ENCODE peak calls at places on chromosome 12, in ten cellular contexts. One of them, this sample, is unnamed.

GRCh38 chr12:101945361-101946232 is 68.2 kb downstream of the DRAM1 start:
- DNase-seq in osteoblast: no peak
- DNase-seq in fibroblast of pulmonary artery: no peak
- DNase-seq in fibroblast of mammary gland: peak
- DNase-seq in nephron progenitor cell: peak
- DNase-seq in astrocyte of the spinal cord: no peak
- DNase-seq in A549: no peak
- DNase-seq in body of pancreas: no peak
- DNase-seq in lower leg skin: no peak
- DNase-seq in B cell: no peak
- DNase-seq in this sample: no peak

GRCh38 chr12:51922762-51923505 is 15.6 kb downstream of the ACVRL1 start:
- DNase-seq in osteoblast: peak
- DNase-seq in fibroblast of pulmonary artery: peak
- DNase-seq in fibroblast of mammary gland: peak
- DNase-seq in nephron progenitor cell: no peak
- DNase-seq in astrocyte of the spinal cord: peak
- DNase-seq in A549: no peak
- DNase-seq in body of pancreas: peak
- DNase-seq in lower leg skin: peak
- DNase-seq in B cell: peak
- DNase-seq in this sample: no peak

GRCh38 chr12:118377891-118378470 is 1.6 kb downstream of the SUDS3 start:
- DNase-seq in osteoblast: peak
- DNase-seq in fibroblast of pulmonary artery: peak
- DNase-seq in fibroblast of mammary gland: peak
- DNase-seq in nephron progenitor cell: peak
- DNase-seq in astrocyte of the spinal cord: peak
- DNase-seq in A549: peak
- DNase-seq in body of pancreas: peak
- DNase-seq in lower leg skin: peak
- DNase-seq in B cell: peak
- DNase-seq in this sample: peak

GRCh38 chr12:81617915-81618314 is 141.2 kb downstream of the PPFIA2 start:
- DNase-seq in osteoblast: no peak
- DNase-seq in fibroblast of pulmonary artery: no peak
- DNase-seq in fibroblast of mammary gland: no peak
- DNase-seq in nephron progenitor cell: no peak
- DNase-seq in astrocyte of the spinal cord: no peak
- DNase-seq in A549: no peak
- DNase-seq in body of pancreas: no peak
- DNase-seq in lower leg skin: no peak
- DNase-seq in B cell: no peak
- DNase-seq in this sample: no peak

GRCh38 chr12:28161697-28162096 is 28.6 kb upstream of the CCDC91 start:
- DNase-seq in osteoblast: no peak
- DNase-seq in fibroblast of pulmonary artery: no peak
- DNase-seq in fibroblast of mammary gland: no peak
- DNase-seq in nephron progenitor cell: no peak
- DNase-seq in astrocyte of the spinal cord: no peak
- DNase-seq in A549: no peak
- DNase-seq in body of pancreas: no peak
- DNase-seq in lower leg skin: no peak
- DNase-seq in B cell: no peak
- DNase-seq in this sample: no peak

GRCh38 chr12:116779597-116779996 is 41.5 kb downstream of the RNFT2 start:
- DNase-seq in osteoblast: no peak
- DNase-seq in fibroblast of pulmonary artery: no peak
- DNase-seq in fibroblast of mammary gland: no peak
- DNase-seq in nephron progenitor cell: no peak
- DNase-seq in astrocyte of the spinal cord: no peak
- DNase-seq in A549: no peak
- DNase-seq in body of pancreas: no peak
- DNase-seq in lower leg skin: no peak
- DNase-seq in B cell: no peak
- DNase-seq in this sample: no peak

GRCh38 chr12:116601524-116601923 is 42.3 kb downstream of the MAP1LC3B2 start:
- DNase-seq in osteoblast: no peak
- DNase-seq in fibroblast of pulmonary artery: no peak
- DNase-seq in fibroblast of mammary gland: peak
- DNase-seq in nephron progenitor cell: no peak
- DNase-seq in astrocyte of the spinal cord: no peak
- DNase-seq in A549: no peak
- DNase-seq in body of pancreas: no peak
- DNase-seq in lower leg skin: no peak
- DNase-seq in B cell: no peak
- DNase-seq in this sample: no peak

GRCh38 chr12:129152291-129153075 is 299.2 kb downstream of the GLT1D1 start:
- DNase-seq in osteoblast: no peak
- DNase-seq in fibroblast of pulmonary artery: no peak
- DNase-seq in fibroblast of mammary gland: no peak
- DNase-seq in nephron progenitor cell: no peak
- DNase-seq in astrocyte of the spinal cord: no peak
- DNase-seq in A549: no peak
- DNase-seq in body of pancreas: peak
- DNase-seq in lower leg skin: peak
- DNase-seq in B cell: no peak
- DNase-seq in this sample: no peak

GRCh38 chr12:75479963-75480461 is 543 bp upstream of the GLIPR1 start:
- DNase-seq in osteoblast: no peak
- DNase-seq in fibroblast of pulmonary artery: no peak
- DNase-seq in fibroblast of mammary gland: peak
- DNase-seq in nephron progenitor cell: no peak
- DNase-seq in astrocyte of the spinal cord: peak
- DNase-seq in A549: no peak
- DNase-seq in body of pancreas: no peak
- DNase-seq in lower leg skin: no peak
- DNase-seq in B cell: no peak
- DNase-seq in this sample: no peak

GRCh38 chr12:97650242-97650641 is 187.6 kb downstream of the RMST start:
- DNase-seq in osteoblast: no peak
- DNase-seq in fibroblast of pulmonary artery: no peak
- DNase-seq in fibroblast of mammary gland: peak
- DNase-seq in nephron progenitor cell: no peak
- DNase-seq in astrocyte of the spinal cord: peak
- DNase-seq in A549: no peak
- DNase-seq in body of pancreas: no peak
- DNase-seq in lower leg skin: no peak
- DNase-seq in B cell: no peak
- DNase-seq in this sample: no peak

GRCh38 chr12:85441025-85441424 is 161.0 kb downstream of the ALX1 start:
- DNase-seq in osteoblast: no peak
- DNase-seq in fibroblast of pulmonary artery: no peak
- DNase-seq in fibroblast of mammary gland: no peak
- DNase-seq in nephron progenitor cell: no peak
- DNase-seq in astrocyte of the spinal cord: no peak
- DNase-seq in A549: no peak
- DNase-seq in body of pancreas: no peak
- DNase-seq in lower leg skin: no peak
- DNase-seq in B cell: no peak
- DNase-seq in this sample: no peak

GRCh38 chr12:85445060-85445938 is 165.3 kb downstream of the ALX1 start:
- DNase-seq in osteoblast: peak
- DNase-seq in fibroblast of pulmonary artery: no peak
- DNase-seq in fibroblast of mammary gland: no peak
- DNase-seq in nephron progenitor cell: no peak
- DNase-seq in astrocyte of the spinal cord: no peak
- DNase-seq in A549: no peak
- DNase-seq in body of pancreas: no peak
- DNase-seq in lower leg skin: no peak
- DNase-seq in B cell: no peak
- DNase-seq in this sample: no peak

GRCh38 chr12:85440273-85440672 is 160.3 kb downstream of the ALX1 start:
- DNase-seq in osteoblast: no peak
- DNase-seq in fibroblast of pulmonary artery: no peak
- DNase-seq in fibroblast of mammary gland: no peak
- DNase-seq in nephron progenitor cell: no peak
- DNase-seq in astrocyte of the spinal cord: no peak
- DNase-seq in A549: no peak
- DNase-seq in body of pancreas: no peak
- DNase-seq in lower leg skin: no peak
- DNase-seq in B cell: no peak
- DNase-seq in this sample: no peak

GRCh38 chr12:85441740-85442139 is 161.7 kb downstream of the ALX1 start:
- DNase-seq in osteoblast: no peak
- DNase-seq in fibroblast of pulmonary artery: peak
- DNase-seq in fibroblast of mammary gland: peak
- DNase-seq in nephron progenitor cell: no peak
- DNase-seq in astrocyte of the spinal cord: peak
- DNase-seq in A549: peak
- DNase-seq in body of pancreas: no peak
- DNase-seq in lower leg skin: no peak
- DNase-seq in B cell: no peak
- DNase-seq in this sample: no peak
- TF ChIP-seq CTCF in osteoblast: peak
- TF ChIP-seq CTCF in fibroblast of pulmonary artery: peak
- TF ChIP-seq CTCF in fibroblast of mammary gland: peak
- TF ChIP-seq CTCF in nephron progenitor cell: no peak
- TF ChIP-seq CTCF in astrocyte of the spinal cord: peak
- TF ChIP-seq CTCF in A549: peak
- TF ChIP-seq CTCF in body of pancreas: no peak
- TF ChIP-seq CTCF in lower leg skin: no peak
- TF ChIP-seq CTCF in B cell: no peak
- TF ChIP-seq CTCF in this sample: peak

GRCh38 chr12:45353944-45354343 is 138.0 kb downstream of the ANO6 start:
- DNase-seq in osteoblast: no peak
- DNase-seq in fibroblast of pulmonary artery: no peak
- DNase-seq in fibroblast of mammary gland: no peak
- DNase-seq in nephron progenitor cell: no peak
- DNase-seq in astrocyte of the spinal cord: no peak
- DNase-seq in A549: no peak
- DNase-seq in body of pancreas: no peak
- DNase-seq in lower leg skin: no peak
- DNase-seq in B cell: no peak
- DNase-seq in this sample: no peak
- TF ChIP-seq CTCF in osteoblast: no peak
- TF ChIP-seq CTCF in fibroblast of pulmonary artery: no peak
- TF ChIP-seq CTCF in fibroblast of mammary gland: no peak
- TF ChIP-seq CTCF in nephron progenitor cell: no peak
- TF ChIP-seq CTCF in astrocyte of the spinal cord: no peak
- TF ChIP-seq CTCF in A549: no peak
- TF ChIP-seq CTCF in body of pancreas: no peak
- TF ChIP-seq CTCF in lower leg skin: no peak
- TF ChIP-seq CTCF in B cell: no peak
- TF ChIP-seq CTCF in this sample: no peak

DNA sequence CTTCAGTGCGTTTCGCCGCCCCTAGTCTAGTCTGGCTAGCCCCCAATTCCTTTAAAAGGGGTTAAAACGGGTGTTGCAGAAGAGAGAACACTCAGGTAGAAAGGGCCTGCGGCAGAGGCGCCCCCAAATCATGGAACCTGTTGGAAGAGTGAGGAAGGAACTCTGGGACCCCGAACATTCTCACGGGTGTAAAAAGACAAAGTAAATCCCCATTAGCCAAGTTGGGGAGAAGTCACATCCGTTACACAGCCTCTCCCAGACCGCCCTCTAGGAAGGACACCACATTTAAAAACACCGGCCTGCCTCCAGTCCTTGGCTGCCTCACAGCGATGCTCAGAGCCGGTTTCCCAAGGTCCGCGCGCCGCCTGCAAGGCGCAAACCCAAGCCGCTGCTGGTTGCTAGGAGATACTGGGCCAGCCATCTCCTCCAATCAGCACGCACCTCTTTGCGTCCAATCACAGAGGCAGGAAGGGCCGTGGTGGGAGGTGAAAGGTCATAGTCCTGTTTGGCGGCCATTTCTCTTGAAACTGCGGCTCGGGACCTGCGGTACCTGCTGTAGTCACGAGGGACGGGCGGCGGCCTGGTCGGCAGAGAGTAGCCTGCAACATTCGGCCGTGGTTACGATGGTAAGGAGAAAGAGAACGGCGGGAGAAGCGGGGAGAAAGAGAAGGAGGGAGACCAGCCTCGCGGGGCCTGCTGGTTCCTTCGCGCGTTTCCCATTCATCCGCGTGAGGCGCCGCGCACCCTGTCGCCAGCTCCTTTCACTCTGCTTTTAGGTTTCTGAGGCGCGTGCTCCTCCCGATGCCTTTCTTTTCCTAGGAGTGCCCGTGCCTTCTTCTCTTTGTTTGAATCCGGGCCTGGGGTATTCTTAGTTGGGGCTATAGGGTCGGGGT is at the start of gene SNRPF:
- DNase-seq in osteoblast: peak
- DNase-seq in fibroblast of pulmonary artery: peak
- DNase-seq in fibroblast of mammary gland: peak
- DNase-seq in nephron progenitor cell: peak
- DNase-seq in astrocyte of the spinal cord: peak
- DNase-seq in A549: peak
- DNase-seq in body of pancreas: peak
- DNase-seq in lower leg skin: peak
- DNase-seq in B cell: peak
- DNase-seq in this sample: peak
- TF ChIP-seq CTCF in osteoblast: no peak
- TF ChIP-seq CTCF in fibroblast of pulmonary artery: peak
- TF ChIP-seq CTCF in fibroblast of mammary gland: peak
- TF ChIP-seq CTCF in nephron progenitor cell: no peak
- TF ChIP-seq CTCF in astrocyte of the spinal cord: no peak
- TF ChIP-seq CTCF in A549: no peak
- TF ChIP-seq CTCF in body of pancreas: peak
- TF ChIP-seq CTCF in lower leg skin: no peak
- TF ChIP-seq CTCF in B cell: peak
- TF ChIP-seq CTCF in this sample: peak

GRCh38 chr12:66741919-66742318 is 63.0 kb upstream of the GRIP1 start:
- DNase-seq in osteoblast: no peak
- DNase-seq in fibroblast of pulmonary artery: no peak
- DNase-seq in fibroblast of mammary gland: no peak
- DNase-seq in nephron progenitor cell: no peak
- DNase-seq in astrocyte of the spinal cord: no peak
- DNase-seq in A549: no peak
- DNase-seq in body of pancreas: no peak
- DNase-seq in lower leg skin: no peak
- DNase-seq in B cell: no peak
- DNase-seq in this sample: no peak

GRCh38 chr12:66742508-66743367 is 63.9 kb upstream of the GRIP1 start:
- DNase-seq in osteoblast: no peak
- DNase-seq in fibroblast of pulmonary artery: no peak
- DNase-seq in fibroblast of mammary gland: no peak
- DNase-seq in nephron progenitor cell: no peak
- DNase-seq in astrocyte of the spinal cord: no peak
- DNase-seq in A549: no peak
- DNase-seq in body of pancreas: no peak
- DNase-seq in lower leg skin: no peak
- DNase-seq in B cell: no peak
- DNase-seq in this sample: no peak

GRCh38 chr12:66740257-66740656 is 61.4 kb upstream of the GRIP1 start:
- DNase-seq in osteoblast: no peak
- DNase-seq in fibroblast of pulmonary artery: no peak
- DNase-seq in fibroblast of mammary gland: peak
- DNase-seq in nephron progenitor cell: no peak
- DNase-seq in astrocyte of the spinal cord: peak
- DNase-seq in A549: no peak
- DNase-seq in body of pancreas: no peak
- DNase-seq in lower leg skin: no peak
- DNase-seq in B cell: no peak
- DNase-seq in this sample: no peak

GRCh38 chr12:66746489-66747201 is 67.8 kb upstream of the GRIP1 start:
- DNase-seq in osteoblast: no peak
- DNase-seq in fibroblast of pulmonary artery: no peak
- DNase-seq in fibroblast of mammary gland: no peak
- DNase-seq in nephron progenitor cell: no peak
- DNase-seq in astrocyte of the spinal cord: no peak
- DNase-seq in A549: no peak
- DNase-seq in body of pancreas: no peak
- DNase-seq in lower leg skin: no peak
- DNase-seq in B cell: no peak
- DNase-seq in this sample: no peak

GRCh38 chr12:66744956-66745383 is 66.1 kb upstream of the GRIP1 start:
- DNase-seq in osteoblast: no peak
- DNase-seq in fibroblast of pulmonary artery: no peak
- DNase-seq in fibroblast of mammary gland: no peak
- DNase-seq in nephron progenitor cell: no peak
- DNase-seq in astrocyte of the spinal cord: no peak
- DNase-seq in A549: no peak
- DNase-seq in body of pancreas: no peak
- DNase-seq in lower leg skin: no peak
- DNase-seq in B cell: no peak
- DNase-seq in this sample: no peak
- TF ChIP-seq CTCF in osteoblast: no peak
- TF ChIP-seq CTCF in fibroblast of pulmonary artery: no peak
- TF ChIP-seq CTCF in fibroblast of mammary gland: no peak
- TF ChIP-seq CTCF in nephron progenitor cell: no peak
- TF ChIP-seq CTCF in astrocyte of the spinal cord: no peak
- TF ChIP-seq CTCF in A549: no peak
- TF ChIP-seq CTCF in body of pancreas: no peak
- TF ChIP-seq CTCF in lower leg skin: no peak
- TF ChIP-seq CTCF in B cell: no peak
- TF ChIP-seq CTCF in this sample: no peak